ENCODE peak calls at places on chromosome 14, in eight cellular contexts. One of them, this sample, is unnamed.

GRCh38 chr14:93120522-93120921 is 4.8 kb upstream of the ITPK1 start:
- DNase-seq in suprapubic skin: no peak
- DNase-seq in ovary: no peak
- DNase-seq in stomach: no peak
- DNase-seq in transverse colon: no peak
- DNase-seq in A549: no peak
- DNase-seq in H1: no peak
- DNase-seq in sigmoid colon: no peak
- DNase-seq in this sample: no peak

GRCh38 chr14:65131176-65131765 is 29.0 kb upstream of the MAX start:
- DNase-seq in transverse colon: peak
- DNase-seq in H1: no peak
- DNase-seq in sigmoid colon: no peak
- DNase-seq in suprapubic skin: peak
- DNase-seq in stomach: no peak
- DNase-seq in ovary: no peak
- DNase-seq in A549: peak
- DNase-seq in this sample: no peak

GRCh38 chr14:99217556-99217955 is 54.4 kb downstream of the BCL11B start:
- DNase-seq in ovary: no peak
- DNase-seq in suprapubic skin: no peak
- DNase-seq in A549: no peak
- DNase-seq in H1: no peak
- DNase-seq in sigmoid colon: no peak
- DNase-seq in stomach: no peak
- DNase-seq in transverse colon: no peak
- DNase-seq in this sample: no peak

GRCh38 chr14:99055816-99056215 is 216.2 kb downstream of the BCL11B start:
- DNase-seq in stomach: no peak
- DNase-seq in A549: no peak
- DNase-seq in H1: no peak
- DNase-seq in transverse colon: peak
- DNase-seq in suprapubic skin: peak
- DNase-seq in sigmoid colon: no peak
- DNase-seq in ovary: no peak
- DNase-seq in this sample: no peak

GRCh38 chr14:76778546-76779215 is 17.4 kb downstream of the VASH1 start:
- DNase-seq in ovary: no peak
- DNase-seq in suprapubic skin: peak
- DNase-seq in H1: no peak
- DNase-seq in sigmoid colon: peak
- DNase-seq in A549: no peak
- DNase-seq in transverse colon: no peak
- DNase-seq in stomach: no peak
- DNase-seq in this sample: no peak

GRCh38 chr14:89284368-89285058 is 132.5 kb downstream of the FOXN3 start:
- DNase-seq in sigmoid colon: no peak
- DNase-seq in suprapubic skin: no peak
- DNase-seq in transverse colon: no peak
- DNase-seq in A549: no peak
- DNase-seq in stomach: peak
- DNase-seq in H1: no peak
- DNase-seq in ovary: no peak
- DNase-seq in this sample: no peak

GRCh38 chr14:57963071-57963470 is 97.2 kb upstream of the SLC35F4 start:
- DNase-seq in A549: no peak
- DNase-seq in stomach: no peak
- DNase-seq in transverse colon: no peak
- DNase-seq in suprapubic skin: no peak
- DNase-seq in H1: no peak
- DNase-seq in sigmoid colon: no peak
- DNase-seq in ovary: no peak
- DNase-seq in this sample: no peak

GRCh38 chr14:88352299-88353097 is 29.4 kb upstream of the KCNK10 start:
- DNase-seq in transverse colon: no peak
- DNase-seq in sigmoid colon: no peak
- DNase-seq in A549: no peak
- DNase-seq in stomach: no peak
- DNase-seq in H1: no peak
- DNase-seq in suprapubic skin: no peak
- DNase-seq in ovary: no peak
- DNase-seq in this sample: no peak

GRCh38 chr14:66272221-66272620 is 213.9 kb upstream of the CCDC196 start:
- DNase-seq in transverse colon: no peak
- DNase-seq in ovary: no peak
- DNase-seq in suprapubic skin: no peak
- DNase-seq in A549: no peak
- DNase-seq in H1: no peak
- DNase-seq in stomach: no peak
- DNase-seq in sigmoid colon: no peak
- DNase-seq in this sample: no peak
- TF ChIP-seq POLR2A in transverse colon: no peak
- TF ChIP-seq POLR2A in ovary: no peak
- TF ChIP-seq POLR2A in suprapubic skin: no peak
- TF ChIP-seq POLR2A in A549: no peak
- TF ChIP-seq POLR2A in H1: no peak
- TF ChIP-seq POLR2A in stomach: no peak
- TF ChIP-seq POLR2A in sigmoid colon: no peak
- TF ChIP-seq POLR2A in this sample: no peak

GRCh38 chr14:56759633-56760032 is 50.6 kb downstream of the OTX2 start:
- DNase-seq in transverse colon: no peak
- DNase-seq in A549: no peak
- DNase-seq in H1: no peak
- DNase-seq in stomach: no peak
- DNase-seq in suprapubic skin: no peak
- DNase-seq in ovary: no peak
- DNase-seq in sigmoid colon: no peak
- DNase-seq in this sample: no peak
- TF ChIP-seq EP300 in transverse colon: no peak
- TF ChIP-seq EP300 in A549: no peak
- TF ChIP-seq EP300 in H1: no peak
- TF ChIP-seq EP300 in stomach: no peak
- TF ChIP-seq EP300 in suprapubic skin: no peak
- TF ChIP-seq EP300 in ovary: no peak
- TF ChIP-seq EP300 in sigmoid colon: no peak
- TF ChIP-seq EP300 in this sample: no peak

GRCh38 chr14:90426663-90427062 is 29.8 kb downstream of the CALM1 start:
- DNase-seq in transverse colon: peak
- DNase-seq in ovary: peak
- DNase-seq in H1: no peak
- DNase-seq in stomach: peak
- DNase-seq in sigmoid colon: peak
- DNase-seq in A549: no peak
- DNase-seq in suprapubic skin: no peak
- DNase-seq in this sample: no peak
- H3K4me3 ChIP-seq in transverse colon: no peak
- H3K4me3 ChIP-seq in ovary: no peak
- H3K4me3 ChIP-seq in H1: no peak
- H3K4me3 ChIP-seq in stomach: no peak
- H3K4me3 ChIP-seq in sigmoid colon: no peak
- H3K4me3 ChIP-seq in A549: no peak
- H3K4me3 ChIP-seq in suprapubic skin: no peak
- H3K4me3 ChIP-seq in this sample: no peak

GRCh38 chr14:24183014-24183481 is 5.6 kb downstream of the IPO4 start:
- DNase-seq in sigmoid colon: no peak
- DNase-seq in suprapubic skin: no peak
- DNase-seq in ovary: no peak
- DNase-seq in A549: no peak
- DNase-seq in stomach: no peak
- DNase-seq in transverse colon: no peak
- DNase-seq in H1: no peak
- DNase-seq in this sample: no peak
- TF ChIP-seq POLR2A in sigmoid colon: no peak
- TF ChIP-seq POLR2A in suprapubic skin: no peak
- TF ChIP-seq POLR2A in ovary: no peak
- TF ChIP-seq POLR2A in A549: no peak
- TF ChIP-seq POLR2A in stomach: no peak
- TF ChIP-seq POLR2A in transverse colon: no peak
- TF ChIP-seq POLR2A in H1: no peak
- TF ChIP-seq POLR2A in this sample: no peak

This sample was measured in tibial nerve.